ENCODE peak calls at places on chromosomes 7 and 10, in ten cellular contexts. F is psoas muscle, N is spleen, W is prostate gland, A is kidney, Q is right lobe of liver, T is mammary epithelial cell, G is endodermal cell, J is upper lobe of right lung, C is transverse colon. Z is an unnamed sample.

GRCh38 chr7:135180122-135180521 is 9.6 kb upstream of the CYREN start:
- DNase-seq in F (no peak), N (no peak), W (no peak), A (no peak), Q (no peak), T (peak), G (no peak), J (no peak), C (no peak), Z (no peak)

GRCh38 chr7:72467237-72467636 is 55.1 kb upstream of the CALN1 start:
- DNase-seq in F (no peak), N (no peak), W (no peak), A (no peak), Q (peak), T (no peak), G (peak), J (no peak), C (no peak), Z (no peak)

GRCh38 chr10:122267849-122268737 is 3.0 kb upstream of the BTBD16 start:
- DNase-seq in F (no peak), N (peak), W (no peak), A (no peak), Q (peak), T (peak), G (peak), J (no peak), C (peak), Z (peak)

GRCh38 chr10:52568309-52568708 is 204.3 kb downstream of the MBL2 start:
- DNase-seq in F (no peak), N (no peak), W (no peak), A (no peak), Q (no peak), T (peak), G (no peak), J (no peak), C (no peak), Z (no peak)

GRCh38 chr7:155532792-155533119 is 13.6 kb downstream of the CNPY1 start:
- DNase-seq in F (no peak), N (peak), W (no peak), A (no peak), Q (no peak), T (no peak), G (no peak), J (no peak), C (no peak), Z (no peak)

GRCh38 chr10:52229271-52229931 is 84.7 kb upstream of the DKK1 start:
- DNase-seq in F (no peak), N (no peak), W (no peak), A (no peak), Q (no peak), T (peak), G (no peak), J (no peak), C (no peak), Z (peak)

GRCh38 chr7:15778191-15778590 is 91.7 kb upstream of the MEOX2 start:
- DNase-seq in F (no peak), N (no peak), W (no peak), A (no peak), Q (no peak), T (no peak), G (no peak), J (no peak), C (no peak), Z (no peak)

GRCh38 chr10:79143879-79144278 is 75.1 kb downstream of the ZMIZ1 start:
- DNase-seq in F (no peak), N (no peak), W (no peak), A (no peak), Q (no peak), T (no peak), G (no peak), J (no peak), C (no peak), Z (no peak)

GRCh38 chr10:21368728-21369425 is 156.6 kb downstream of the SKIDA1 start:
- DNase-seq in F (no peak), N (no peak), W (no peak), A (no peak), Q (no peak), T (peak), G (no peak), J (no peak), C (no peak), Z (peak)
- H3K27ac ChIP-seq in F (no peak), N (no peak), W (no peak), A (no peak), Q (no peak), T (peak), G (no peak), J (no peak), C (no peak), Z (no peak)

DNA sequence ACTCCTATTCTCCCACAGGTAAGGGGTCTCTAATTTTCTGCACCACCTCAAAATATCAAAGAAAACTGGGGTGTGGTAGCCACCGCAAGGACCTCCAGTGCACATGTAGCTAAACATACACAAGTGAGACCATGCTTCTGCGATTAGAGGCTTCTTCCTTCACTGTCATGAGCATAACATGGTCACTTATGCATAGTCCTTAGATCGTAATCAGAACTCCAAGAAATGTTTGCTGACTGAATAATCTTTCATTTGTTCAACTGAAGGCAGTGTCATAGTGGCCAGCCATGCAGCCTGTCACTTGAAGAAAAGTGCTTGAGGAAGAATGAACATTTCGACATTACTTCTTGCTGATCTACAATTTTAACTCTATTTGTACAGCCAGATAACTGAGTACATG is 14.6 kb downstream of the TWIST1 start:
- DNase-seq in F (no peak), N (no peak), W (no peak), A (no peak), Q (no peak), T (no peak), G (no peak), J (no peak), C (no peak), Z (no peak)
- H3K4me3 ChIP-seq in F (no peak), N (no peak), W (no peak), A (no peak), Q (no peak), T (no peak), G (no peak), J (no peak), C (no peak), Z (no peak)

GRCh38 chr10:97331304-97331703 is 3.2 kb downstream of the FRAT2 start:
- DNase-seq in F (no peak), N (peak), W (no peak), A (peak), Q (no peak), T (no peak), G (no peak), J (no peak), C (no peak), Z (no peak)

GRCh38 chr10:97333351-97333600 is 1.3 kb downstream of the FRAT2 start:
- DNase-seq in F (no peak), N (no peak), W (no peak), A (no peak), Q (no peak), T (no peak), G (peak), J (no peak), C (no peak), Z (no peak)

GRCh38 chr10:97333601-97334369 is 744 bp downstream of the FRAT2 start:
- DNase-seq in F (peak), N (peak), W (no peak), A (peak), Q (peak), T (peak), G (peak), J (peak), C (peak), Z (peak)

GRCh38 chr10:97334370-97335175 is at the start of gene FRAT2:
- DNase-seq in F (peak), N (peak), W (peak), A (peak), Q (peak), T (peak), G (peak), J (peak), C (peak), Z (peak)

DNA sequence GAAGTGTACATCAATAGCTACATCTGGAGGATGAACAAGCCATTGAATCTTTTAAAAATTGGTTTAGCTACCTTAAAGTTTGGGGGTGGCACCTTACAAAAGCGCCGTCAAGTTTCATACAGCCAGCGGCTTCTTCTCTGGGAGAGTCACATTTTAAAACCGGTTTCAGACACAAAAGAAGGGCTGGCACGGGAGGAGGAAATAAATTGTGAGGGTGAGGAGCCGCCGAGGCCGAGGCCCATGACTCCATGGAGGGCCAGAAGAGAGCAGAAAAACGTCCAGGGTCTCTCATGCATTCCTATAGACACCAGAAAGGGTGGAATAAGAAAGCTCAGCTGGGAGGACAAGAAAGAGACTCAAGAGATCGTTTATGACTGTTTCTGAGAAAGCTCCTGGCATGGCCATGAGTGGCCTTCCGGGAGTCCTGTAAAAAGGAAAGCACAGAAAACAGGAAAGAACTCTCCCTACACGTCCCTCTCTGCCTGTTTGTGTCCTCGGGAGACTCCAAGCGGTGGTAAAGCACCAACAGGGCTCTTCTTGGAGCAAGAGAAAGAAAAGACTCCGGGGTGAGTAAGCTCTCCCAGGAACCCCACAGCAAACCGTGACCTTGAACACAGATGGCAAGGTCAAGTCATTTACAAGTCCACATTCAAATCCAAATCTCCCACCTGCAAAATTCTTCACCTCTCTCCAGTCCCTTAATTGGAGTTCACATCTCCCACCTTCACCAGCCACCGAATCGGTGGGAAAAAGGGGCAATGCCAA is 1.8 kb downstream of the FRAT2 start:
- DNase-seq in F (peak), N (no peak), W (peak), A (peak), Q (peak), T (peak), G (peak), J (no peak), C (peak), Z (peak)
- TF ChIP-seq CTCF in F (peak), N (peak), W (peak), A (peak), Q (peak), T (peak), G (no peak), J (peak), C (peak), Z (peak)

DNA sequence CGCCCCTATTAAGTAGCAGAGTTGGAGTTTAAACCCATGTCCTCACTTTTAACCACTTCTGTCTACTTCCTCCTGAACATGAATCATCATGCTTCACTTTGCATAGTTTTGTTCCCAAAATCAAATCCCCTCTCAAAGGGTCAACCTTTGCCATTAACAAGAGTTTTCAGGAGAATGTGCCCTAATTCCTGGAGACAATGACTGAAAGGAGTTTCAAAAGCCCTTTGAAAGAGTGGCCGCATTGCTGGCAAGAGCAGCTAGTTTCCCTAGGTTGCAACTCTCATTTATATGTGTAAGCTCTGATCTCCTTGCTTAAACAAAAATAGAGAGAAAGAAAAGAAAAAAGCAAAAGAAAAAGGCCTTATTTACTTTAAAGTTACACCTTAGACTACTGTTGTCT is 9.2 kb downstream of the LGI1 start:
- DNase-seq in F (no peak), N (no peak), W (no peak), A (no peak), Q (no peak), T (no peak), G (no peak), J (no peak), C (no peak), Z (no peak)
- H3K27ac ChIP-seq in F (no peak), N (no peak), W (no peak), A (no peak), Q (no peak), T (no peak), G (peak), J (no peak), C (no peak), Z (no peak)

GRCh38 chr7:120992272-120993010 is 3.9 kb downstream of the CPED1 start:
- DNase-seq in F (no peak), N (no peak), W (no peak), A (no peak), Q (no peak), T (no peak), G (no peak), J (no peak), C (no peak), Z (no peak)
- H3K4me3 ChIP-seq in F (peak), N (no peak), W (no peak), A (no peak), Q (peak), T (no peak), G (no peak), J (peak), C (no peak), Z (peak)

GRCh38 chr10:71802715-71803488 is 29.6 kb upstream of the VSIR start:
- DNase-seq in F (peak), N (peak), W (no peak), A (no peak), Q (no peak), T (no peak), G (no peak), J (no peak), C (no peak), Z (no peak)
- TF ChIP-seq CTCF in F (no peak), N (no peak), W (no peak), A (no peak), Q (no peak), T (no peak), G (no peak), J (no peak), C (no peak), Z (no peak)

GRCh38 chr10:76946268-76946667 is 691.3 kb downstream of the KCNMA1 start:
- DNase-seq in F (no peak), N (no peak), W (no peak), A (no peak), Q (no peak), T (peak), G (no peak), J (no peak), C (no peak), Z (peak)
- H3K27ac ChIP-seq in F (no peak), N (no peak), W (no peak), A (no peak), Q (no peak), T (no peak), G (no peak), J (no peak), C (no peak), Z (no peak)

GRCh38 chr7:934469-935320 is 19.8 kb downstream of the ADAP1 start:
- DNase-seq in F (peak), N (peak), W (no peak), A (peak), Q (no peak), T (no peak), G (peak), J (peak), C (peak), Z (no peak)
- H3K4me3 ChIP-seq in F (no peak), N (no peak), W (no peak), A (no peak), Q (no peak), T (no peak), G (no peak), J (no peak), C (no peak), Z (no peak)

GRCh38 chr7:146028251-146028750 is 88.3 kb upstream of the CNTNAP2 start:
- DNase-seq in F (no peak), N (no peak), W (no peak), A (no peak), Q (no peak), T (no peak), G (no peak), J (no peak), C (no peak), Z (no peak)

GRCh38 chr7:146027243-146027642 is 89.4 kb upstream of the CNTNAP2 start:
- DNase-seq in F (no peak), N (no peak), W (no peak), A (no peak), Q (no peak), T (no peak), G (no peak), J (no peak), C (no peak), Z (no peak)
- TF ChIP-seq CTCF in F (no peak), N (no peak), W (no peak), A (no peak), Q (no peak), T (no peak), G (no peak), J (no peak), C (no peak), Z (no peak)

GRCh38 chr10:62640386-62640785 is 164.1 kb upstream of the ADO start:
- DNase-seq in F (no peak), N (no peak), W (no peak), A (no peak), Q (no peak), T (peak), G (no peak), J (no peak), C (no peak), Z (no peak)

GRCh38 chr10:62639139-62639538 is 165.4 kb upstream of the ADO start:
- DNase-seq in F (no peak), N (no peak), W (no peak), A (no peak), Q (no peak), T (no peak), G (no peak), J (no peak), C (no peak), Z (no peak)

GRCh38 chr10:62637249-62638061 is 167.1 kb upstream of the ADO start:
- DNase-seq in F (no peak), N (peak), W (no peak), A (no peak), Q (no peak), T (peak), G (no peak), J (no peak), C (peak), Z (peak)

GRCh38 chr10:62636825-62637248 is 167.7 kb upstream of the ADO start:
- DNase-seq in F (no peak), N (no peak), W (no peak), A (no peak), Q (no peak), T (no peak), G (no peak), J (no peak), C (no peak), Z (no peak)

DNA sequence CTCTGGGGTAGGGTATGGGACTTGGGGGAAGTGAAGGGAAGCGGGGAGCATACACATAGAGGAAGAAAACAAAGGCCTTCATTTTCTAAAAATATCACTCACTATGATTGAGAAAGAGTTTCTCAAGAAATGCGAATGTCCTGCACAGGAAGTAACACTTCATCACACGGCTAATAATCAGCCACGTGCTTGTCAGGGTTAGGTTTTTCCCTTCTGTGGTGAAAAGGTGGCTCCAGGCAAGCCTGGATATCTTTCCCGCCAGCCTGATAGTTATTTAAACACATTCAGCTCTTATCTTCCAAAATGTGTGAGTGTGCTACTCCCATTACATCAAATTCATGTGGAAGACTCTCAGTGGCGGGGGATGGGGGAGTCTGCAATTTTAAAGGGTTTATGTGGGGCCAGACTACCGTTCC is 166.4 kb upstream of the ADO start:
- DNase-seq in F (no peak), N (no peak), W (no peak), A (no peak), Q (no peak), T (peak), G (no peak), J (no peak), C (no peak), Z (peak)
- H3K27ac ChIP-seq in F (no peak), N (peak), W (no peak), A (peak), Q (peak), T (peak), G (no peak), J (peak), C (peak), Z (peak)